ENCODE peak calls at places on chromosome 22, in six cellular contexts. X is GM12878, B is K562, K is GM12891, A is HepG2, W is H1. F is an unnamed sample.

GRCh38 chr22:18048441-18048898 is 24.1 kb upstream of the MICAL3 start:
- DNase-seq in X (no peak), B (peak; percentile 47), K (no peak), A (no peak), W (no peak), F (no peak)

GRCh38 chr22:32967285-32968101 is 90.7 kb downstream of the SYN3 start:
- DNase-seq in X (no peak), B (no peak), K (no peak), A (peak; percentile 93), W (no peak), F (no peak)

GRCh38 chr22:47044722-47045545 is 282.5 kb downstream of the TBC1D22A start:
- DNase-seq in X (no peak), B (no peak), K (no peak), A (no peak), W (no peak), F (no peak)

GRCh38 chr22:44671742-44672141 is 30.3 kb upstream of the PRR5 start:
- DNase-seq in X (no peak), B (no peak), K (no peak), A (peak; percentile 77), W (no peak), F (no peak)

GRCh38 chr22:25488244-25489020 is 76.0 kb upstream of the GRK3 start:
- DNase-seq in X (peak; percentile 26), B (no peak), K (no peak), A (peak; percentile 52), W (no peak), F (no peak)

GRCh38 chr22:40107244-40107643 is 70.5 kb upstream of the TNRC6B start:
- DNase-seq in X (no peak), B (no peak), K (no peak), A (no peak), W (no peak), F (no peak)

GRCh38 chr22:26430600-26430999 is 1.5 kb downstream of the ASPHD2 start:
- DNase-seq in X (no peak), B (no peak), K (no peak), A (no peak), W (no peak), F (no peak)

GRCh38 chr22:26679003-26679629 is 21.7 kb downstream of the MIAT start:
- DNase-seq in X (peak; percentile 53), B (peak; percentile 73), K (peak; percentile 61), A (peak; percentile 43), W (peak; percentile 94), F (peak; percentile 69)

GRCh38 chr22:39820266-39820665 is 73.3 kb downstream of the ENTHD1 start:
- DNase-seq in X (no peak), B (no peak), K (no peak), A (no peak), W (no peak), F (no peak)

GRCh38 chr22:17949926-17950473 is 74.4 kb downstream of the MICAL3 start:
- DNase-seq in X (no peak), B (no peak), K (no peak), A (no peak), W (no peak), F (no peak)

GRCh38 chr22:38176170-38176741 is 5.4 kb downstream of the PLA2G6 start:
- DNase-seq in X (peak; percentile 65), B (no peak), K (no peak), A (no peak), W (no peak), F (peak; percentile 67)

GRCh38 chr22:19868773-19869471 is 14.2 kb upstream of the GNB1L start:
- DNase-seq in X (no peak), B (no peak), K (no peak), A (no peak), W (peak; percentile 49), F (no peak)

GRCh38 chr22:25628494-25628893 is 64.0 kb downstream of the GRK3 start:
- DNase-seq in X (no peak), B (no peak), K (no peak), A (no peak), W (no peak), F (no peak)

GRCh38 chr22:39240841-39241631 is 3.7 kb downstream of the PDGFB start:
- DNase-seq in X (no peak), B (peak; percentile 30), K (no peak), A (peak; percentile 91), W (peak; percentile 59), F (no peak)

GRCh38 chr22:44363214-44363979 is 50.6 kb upstream of the SHISAL1 start:
- DNase-seq in X (no peak), B (no peak), K (no peak), A (peak; percentile 14), W (no peak), F (no peak)

GRCh38 chr22:32920032-32920628 is 118.6 kb downstream of the TIMP3 start:
- DNase-seq in X (no peak), B (no peak), K (no peak), A (no peak), W (no peak), F (no peak)

GRCh38 chr22:45911601-45912271 is 65.2 kb downstream of the WNT7B start:
- DNase-seq in X (no peak), B (no peak), K (no peak), A (peak; percentile 6), W (no peak), F (no peak)

GRCh38 chr22:37175414-37176144 is 12.5 kb downstream of the C1QTNF6 start:
- DNase-seq in X (no peak), B (no peak), K (no peak), A (no peak), W (no peak), F (no peak)

GRCh38 chr22:43275545-43275981 is 67.6 kb downstream of the SCUBE1 start:
- DNase-seq in X (no peak), B (peak; percentile 51), K (no peak), A (peak; percentile 41), W (peak; percentile 74), F (no peak)

GRCh38 chr22:43747877-43748276 is 64.2 kb downstream of the EFCAB6 start:
- DNase-seq in X (no peak), B (no peak), K (no peak), A (no peak), W (no peak), F (no peak)

GRCh38 chr22:19820880-19821522 is 33.7 kb downstream of the GNB1L start:
- DNase-seq in X (no peak), B (no peak), K (peak; percentile 14), A (no peak), W (peak; percentile 50), F (no peak)

GRCh38 chr22:24289781-24290181 is 19.1 kb downstream of the SPECC1L start:
- DNase-seq in X (no peak), B (peak; percentile 58), K (no peak), A (no peak), W (no peak), F (no peak)

GRCh38 chr22:23269441-23270211 is 89.3 kb downstream of the BCR start:
- DNase-seq in X (no peak), B (peak; percentile 68), K (no peak), A (no peak), W (peak; percentile 62), F (peak; percentile 52)

GRCh38 chr22:23272371-23272770 is 92.1 kb downstream of the BCR start:
- DNase-seq in X (no peak), B (no peak), K (no peak), A (no peak), W (no peak), F (no peak)

GRCh38 chr22:23270212-23270733 is 90.0 kb downstream of the BCR start:
- DNase-seq in X (no peak), B (peak; percentile 82), K (no peak), A (no peak), W (no peak), F (no peak)

GRCh38 chr22:23271597-23271908 is 91.2 kb downstream of the BCR start:
- DNase-seq in X (no peak), B (peak; percentile 54), K (no peak), A (no peak), W (no peak), F (no peak)

GRCh38 chr22:23270798-23271596 is 90.7 kb downstream of the BCR start:
- DNase-seq in X (no peak), B (peak; percentile 59), K (no peak), A (no peak), W (no peak), F (no peak)
- TF ChIP-seq POLR2A in X (no peak), B (no peak), K (no peak), A (no peak), W (no peak), F (no peak)

DNA sequence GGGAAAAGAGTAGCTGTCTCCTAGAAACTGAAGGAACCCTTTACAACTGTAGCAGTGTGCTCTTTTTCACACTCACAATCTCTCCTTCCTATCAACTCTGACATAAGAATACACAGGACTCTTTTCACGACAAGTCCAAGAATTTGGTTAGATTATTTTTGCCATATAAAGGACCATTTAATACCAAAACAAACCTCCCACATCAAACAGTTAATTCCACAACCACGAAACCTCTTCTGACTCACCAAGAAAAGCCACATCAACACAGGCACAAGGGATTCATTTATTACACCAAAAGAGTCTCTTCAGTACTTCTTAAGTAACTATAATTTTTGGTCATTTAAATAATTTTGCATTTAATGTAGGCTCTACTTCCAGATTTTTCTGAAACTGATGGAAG is 222.6 kb upstream of the PITPNB start:
- DNase-seq in X (no peak), B (no peak), K (no peak), A (no peak), W (no peak), F (no peak)
- TF ChIP-seq TAF1 in X (no peak), B (no peak), K (no peak), A (no peak), W (no peak), F (no peak)

GRCh38 chr22:41532908-41533825 is 11.1 kb downstream of the POLR3H start:
- DNase-seq in X (no peak), B (peak; percentile 60), K (peak; percentile 81), A (peak; percentile 58), W (peak; percentile 91), F (peak; percentile 76)
- TF ChIP-seq POLR2AphosphoS5 in X (no peak), B (no peak), K (no peak), A (no peak), W (peak; percentile 13), F (no peak)

GRCh38 chr22:50326225-50326958 is 420 bp downstream of the DENND6B start:
- DNase-seq in X (no peak), B (no peak), K (no peak), A (no peak), W (no peak), F (no peak)

GRCh38 chr22:50325444-50326224 is 1.2 kb downstream of the DENND6B start:
- DNase-seq in X (no peak), B (peak; percentile 4), K (no peak), A (no peak), W (no peak), F (no peak)

GRCh38 chr22:50329236-50329635 is 2.4 kb upstream of the DENND6B start:
- DNase-seq in X (no peak), B (no peak), K (no peak), A (no peak), W (no peak), F (no peak)

GRCh38 chr22:50327711-50328019 is 853 bp upstream of the DENND6B start:
- DNase-seq in X (no peak), B (no peak), K (no peak), A (no peak), W (no peak), F (no peak)

GRCh38 chr22:50326959-50327710 is at the start of gene DENND6B:
- DNase-seq in X (no peak), B (peak; percentile 81), K (peak; percentile 89), A (peak; percentile 45), W (peak; percentile 86), F (peak; percentile 89)
- TF ChIP-seq POLR2A in X (peak; percentile 84), B (peak; percentile 72), K (no peak), A (peak; percentile 77), W (peak; percentile 54), F (peak; percentile 74)